ENCODE peak calls at places on chromosome 11, in six cellular contexts. N, H, U, S, Y and F are unnamed samples.

GRCh38 chr11:16792426-16792825 is 54.0 kb downstream of the C11orf58 start:
- DNase-seq in S (no peak), U (peak; percentile 76), Y (peak; percentile 9), H (no peak), N (no peak), F (no peak)

GRCh38 chr11:103870821-103871309 is 165.6 kb upstream of the DDI1 start:
- DNase-seq in U (no peak), S (peak; percentile 45), H (no peak), Y (peak; percentile 85), N (no peak), F (no peak)

GRCh38 chr11:77208535-77208934 is 80.5 kb downstream of the MYO7A start:
- DNase-seq in U (peak; percentile 63), Y (no peak), S (no peak), N (no peak), H (peak; percentile 39), F (no peak)

GRCh38 chr11:126197277-126197939 is 14.0 kb downstream of the RPUSD4 start:
- DNase-seq in N (no peak), H (no peak), Y (no peak), S (no peak), U (no peak), F (no peak)

GRCh38 chr11:5691963-5692358 is 2.4 kb downstream of the TRIM22 start:
- DNase-seq in Y (no peak), H (no peak), U (no peak), N (no peak), S (no peak), F (no peak)

GRCh38 chr11:43944761-43945311 is 2.4 kb downstream of the C11orf96 start:
- DNase-seq in H (peak; percentile 92), U (peak; percentile 93), S (peak; percentile 73), Y (peak; percentile 95), N (no peak), F (peak; percentile 67)

GRCh38 chr11:773830-774229 is 3.5 kb downstream of the GATD1 start:
- DNase-seq in H (peak; percentile 62), U (peak; percentile 73), S (no peak), N (no peak), Y (peak; percentile 69), F (no peak)

GRCh38 chr11:133948711-133949110 is 8.1 kb downstream of the IGSF9B start:
- DNase-seq in Y (no peak), N (no peak), U (no peak), S (no peak), H (no peak), F (no peak)

GRCh38 chr11:1937616-1938342 is 9.4 kb upstream of the MRPL23 start:
- DNase-seq in H (peak; percentile 47), Y (peak; percentile 76), S (peak; percentile 30), U (peak; percentile 85), N (no peak), F (peak; percentile 61)

GRCh38 chr11:21654091-21654490 is 538.8 kb upstream of the ANO5 start:
- DNase-seq in S (no peak), U (no peak), H (no peak), Y (no peak), N (no peak), F (no peak)

GRCh38 chr11:31817054-31817620 is 6.0 kb upstream of the PAX6 start:
- DNase-seq in U (peak; percentile 87), S (no peak), Y (no peak), H (no peak), N (no peak), F (no peak)

GRCh38 chr11:71302911-71303310 is 50.5 kb upstream of the SHANK2 start:
- DNase-seq in N (no peak), Y (no peak), H (peak; percentile 22), U (peak; percentile 57), S (peak; percentile 10), F (no peak)

DNA sequence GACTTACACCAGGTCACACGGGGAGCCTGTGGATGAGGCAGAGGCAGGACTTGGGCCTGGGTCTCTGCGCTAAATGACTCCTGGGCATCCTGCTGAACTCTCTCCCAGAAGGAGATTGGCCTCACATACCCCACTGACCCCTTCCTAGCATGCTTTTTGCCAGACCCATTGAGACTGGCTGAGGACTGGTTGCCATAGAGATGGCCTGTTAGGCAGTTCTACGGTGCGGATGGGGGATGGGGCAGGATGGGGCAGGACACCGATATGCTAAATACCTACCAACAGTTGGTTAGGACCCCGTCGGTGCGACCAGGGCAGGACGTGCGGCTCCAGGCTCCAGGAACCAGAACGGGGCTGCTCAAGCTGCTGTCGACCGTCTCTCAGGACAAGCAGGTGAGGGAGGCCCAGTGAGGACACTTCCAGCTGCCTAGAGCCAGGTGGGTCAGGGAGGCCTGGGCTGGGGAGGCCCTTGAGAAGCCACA is at the start of gene TSGA10IP:
- DNase-seq in Y (no peak), U (peak; percentile 73), N (no peak), S (no peak), H (no peak), F (no peak)
- H3K4me3 ChIP-seq in Y (no peak within 1 kb of the TSS), U (no peak within 1 kb of the TSS), N (no peak within 1 kb of the TSS), S (no peak within 1 kb of the TSS), H (no peak within 1 kb of the TSS), F (no peak within 1 kb of the TSS)

DNA sequence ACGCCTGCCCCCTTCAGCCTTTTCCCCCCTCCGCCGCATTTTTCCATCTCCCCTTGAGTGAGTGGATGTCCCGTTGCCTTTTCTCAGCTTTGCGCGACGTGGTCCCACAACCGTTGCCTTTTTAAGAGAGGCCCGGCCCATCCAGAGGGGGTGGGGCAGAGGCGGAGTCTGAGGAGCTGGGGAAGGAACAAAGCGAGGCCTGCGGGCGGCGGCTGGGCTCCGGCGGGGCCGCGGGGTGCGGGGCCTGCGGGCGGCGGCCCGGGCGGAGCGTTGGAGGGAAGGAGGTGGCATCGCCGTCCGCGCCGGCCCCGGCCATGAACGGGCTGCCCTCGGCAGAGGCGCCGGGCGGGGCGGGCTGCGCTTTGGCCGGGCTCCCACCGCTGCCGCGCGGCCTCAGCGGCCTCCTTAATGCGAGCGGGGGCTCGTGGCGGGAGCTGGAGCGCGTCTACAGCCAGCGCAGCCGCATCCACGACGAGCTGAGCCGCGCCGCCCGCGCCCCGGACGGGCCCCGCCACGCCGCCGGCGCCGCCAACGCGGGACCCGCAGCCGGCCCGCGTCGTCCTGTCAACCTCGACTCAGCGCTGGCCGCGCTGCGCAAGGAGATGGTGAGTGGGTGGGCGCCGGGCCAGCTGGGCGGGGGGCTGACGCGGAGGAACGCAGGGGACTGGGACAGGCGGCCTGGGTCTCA is at the start of gene FAM89B:
- DNase-seq in Y (peak; percentile 96), H (peak; percentile 96), N (peak; percentile 62), U (peak; percentile 99), S (peak; percentile 93), F (peak; percentile 87)
- H3K4me1 ChIP-seq in Y (no peaks in the 10 kb centered on the region), H (peaks cover 60% of the 10 kb centered on the region), N (peaks cover 86% of the 10 kb centered on the region), U (peaks cover 60% of the 10 kb centered on the region), S (peaks cover 47% of the 10 kb centered on the region), F (peaks cover 19% of the 10 kb centered on the region)

GRCh38 chr11:59557940-59558643 is 46.8 kb downstream of the OR4D9 start:
- DNase-seq in Y (no peak), H (no peak), U (no peak), S (no peak), N (no peak), F (no peak)

GRCh38 chr11:59562292-59562691 is 51.0 kb downstream of the OR4D9 start:
- DNase-seq in N (no peak), Y (no peak), H (no peak), U (no peak), S (no peak), F (no peak)

GRCh38 chr11:59560290-59560701 is 49.0 kb downstream of the OR4D9 start:
- DNase-seq in N (no peak), S (no peak), Y (no peak), U (peak; percentile 82), H (no peak), F (peak; percentile 69)

GRCh38 chr11:59560702-59561469 is 49.5 kb downstream of the OR4D9 start:
- DNase-seq in U (peak; percentile 90), H (peak; percentile 92), Y (peak; percentile 95), N (peak; percentile 25), S (peak; percentile 89), F (peak; percentile 90)

DNA sequence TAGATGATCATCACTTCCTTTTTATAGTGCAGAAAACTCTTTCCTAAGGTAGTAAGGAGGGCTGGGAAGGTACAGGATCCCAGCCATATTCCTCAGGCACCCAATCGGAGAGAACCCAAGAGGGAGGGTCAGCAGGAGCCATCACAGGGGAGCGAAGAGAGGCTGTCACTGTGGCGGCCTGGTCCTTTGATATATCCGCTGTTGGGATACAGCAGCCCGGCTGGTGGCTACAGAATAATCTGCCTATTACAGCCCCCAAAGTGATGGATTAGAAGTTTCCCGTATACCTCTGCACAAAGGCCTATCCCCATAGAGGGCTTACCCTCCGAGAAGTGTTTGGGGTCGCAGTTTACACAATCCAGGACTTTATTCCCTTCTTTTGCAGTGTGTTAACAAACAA is 48.5 kb downstream of the OR4D9 start:
- DNase-seq in U (no peak), S (no peak), H (no peak), N (no peak), Y (no peak), F (no peak)
- H3K4me3 ChIP-seq in U (peak overlapping the region; percentile 89), S (peak overlapping the region; percentile 88), H (peak overlapping the region; percentile 73), N (peak overlapping the region; percentile 87), Y (no peak overlapping the region), F (peak overlapping the region; percentile 52)

GRCh38 chr11:46071091-46071490 is 50.2 kb downstream of the PHF21A start:
- DNase-seq in Y (no peak), U (no peak), H (no peak), N (no peak), S (no peak), F (no peak)

GRCh38 chr11:46073632-46074031 is 47.6 kb downstream of the PHF21A start:
- DNase-seq in N (no peak), S (no peak), H (no peak), Y (no peak), U (no peak), F (no peak)

GRCh38 chr11:46075168-46075567 is 46.1 kb downstream of the PHF21A start:
- DNase-seq in Y (no peak), N (no peak), S (no peak), U (peak; percentile 35), H (no peak), F (no peak)

GRCh38 chr11:46069595-46069994 is 51.7 kb downstream of the PHF21A start:
- DNase-seq in N (no peak), S (no peak), H (no peak), U (peak; percentile 22), Y (no peak), F (no peak)

GRCh38 chr11:46072172-46072964 is 48.9 kb downstream of the PHF21A start:
- DNase-seq in H (no peak), S (no peak), N (no peak), Y (no peak), U (no peak), F (no peak)
- H3K4me1 ChIP-seq in H (no peaks in the 10 kb centered on the region), S (no peaks in the 10 kb centered on the region), N (peaks cover 70% of the 10 kb centered on the region), Y (no peaks in the 10 kb centered on the region), U (peaks cover 11% of the 10 kb centered on the region), F (peaks cover 7% of the 10 kb centered on the region)